ENCODE peak calls at places on chromosomes 1 and 21, in eight cellular contexts. One of them, this sample, is unnamed.

GRCh38 chr1:6461237-6461530 is 4.8 kb downstream of the TNFRSF25 start:
- DNase-seq in choroid plexus epithelial cell: no peak
- DNase-seq in RWPE1: no peak
- DNase-seq in kidney epithelial cell: no peak
- DNase-seq in mucosa of descending colon: peak
- DNase-seq in endothelial cell: no peak
- DNase-seq in uterus: no peak
- DNase-seq in PC-3: no peak
- DNase-seq in this sample: no peak

GRCh38 chr1:74113333-74113732 is 84.6 kb downstream of the LRRIQ3 start:
- DNase-seq in mucosa of descending colon: no peak
- DNase-seq in RWPE1: no peak
- DNase-seq in uterus: no peak
- DNase-seq in endothelial cell: no peak
- DNase-seq in PC-3: no peak
- DNase-seq in choroid plexus epithelial cell: no peak
- DNase-seq in kidney epithelial cell: no peak
- DNase-seq in this sample: no peak

GRCh38 chr1:70486676-70487470 is 75.8 kb downstream of the CTH start:
- DNase-seq in kidney epithelial cell: peak
- DNase-seq in uterus: peak
- DNase-seq in choroid plexus epithelial cell: peak
- DNase-seq in PC-3: peak
- DNase-seq in RWPE1: peak
- DNase-seq in endothelial cell: no peak
- DNase-seq in mucosa of descending colon: no peak
- DNase-seq in this sample: no peak

GRCh38 chr1:244160455-244161020 is 109.5 kb downstream of the ZBTB18 start:
- DNase-seq in mucosa of descending colon: no peak
- DNase-seq in uterus: no peak
- DNase-seq in kidney epithelial cell: no peak
- DNase-seq in choroid plexus epithelial cell: no peak
- DNase-seq in PC-3: no peak
- DNase-seq in RWPE1: no peak
- DNase-seq in endothelial cell: no peak
- DNase-seq in this sample: no peak

GRCh38 chr1:187038789-187039188 is 210.0 kb downstream of the PLA2G4A start:
- DNase-seq in mucosa of descending colon: no peak
- DNase-seq in choroid plexus epithelial cell: peak
- DNase-seq in kidney epithelial cell: peak
- DNase-seq in PC-3: peak
- DNase-seq in uterus: no peak
- DNase-seq in endothelial cell: no peak
- DNase-seq in RWPE1: peak
- DNase-seq in this sample: no peak

GRCh38 chr1:210252621-210253041 is 20.0 kb downstream of the SERTAD4 start:
- DNase-seq in endothelial cell: peak
- DNase-seq in PC-3: no peak
- DNase-seq in RWPE1: no peak
- DNase-seq in mucosa of descending colon: peak
- DNase-seq in uterus: no peak
- DNase-seq in kidney epithelial cell: no peak
- DNase-seq in choroid plexus epithelial cell: no peak
- DNase-seq in this sample: no peak

GRCh38 chr21:45296638-45297037 is 8.9 kb upstream of the POFUT2 start:
- DNase-seq in kidney epithelial cell: no peak
- DNase-seq in PC-3: no peak
- DNase-seq in endothelial cell: no peak
- DNase-seq in RWPE1: no peak
- DNase-seq in mucosa of descending colon: no peak
- DNase-seq in choroid plexus epithelial cell: no peak
- DNase-seq in uterus: peak
- DNase-seq in this sample: peak

GRCh38 chr1:66246371-66247262 is 287.3 kb upstream of the SGIP1 start:
- DNase-seq in uterus: no peak
- DNase-seq in choroid plexus epithelial cell: no peak
- DNase-seq in endothelial cell: no peak
- DNase-seq in mucosa of descending colon: no peak
- DNase-seq in RWPE1: no peak
- DNase-seq in kidney epithelial cell: no peak
- DNase-seq in PC-3: no peak
- DNase-seq in this sample: no peak

GRCh38 chr1:19372136-19372514 is 60.0 kb downstream of the SLC66A1 start:
- DNase-seq in kidney epithelial cell: no peak
- DNase-seq in uterus: no peak
- DNase-seq in RWPE1: no peak
- DNase-seq in PC-3: no peak
- DNase-seq in mucosa of descending colon: no peak
- DNase-seq in endothelial cell: no peak
- DNase-seq in choroid plexus epithelial cell: no peak
- DNase-seq in this sample: no peak

GRCh38 chr1:198771562-198772153 is 132.8 kb downstream of the PTPRC start:
- DNase-seq in mucosa of descending colon: no peak
- DNase-seq in endothelial cell: peak
- DNase-seq in uterus: no peak
- DNase-seq in choroid plexus epithelial cell: peak
- DNase-seq in RWPE1: peak
- DNase-seq in PC-3: peak
- DNase-seq in kidney epithelial cell: no peak
- DNase-seq in this sample: no peak
- TF ChIP-seq CTCF in mucosa of descending colon: no peak
- TF ChIP-seq CTCF in endothelial cell: peak
- TF ChIP-seq CTCF in uterus: no peak
- TF ChIP-seq CTCF in choroid plexus epithelial cell: peak
- TF ChIP-seq CTCF in RWPE1: peak
- TF ChIP-seq CTCF in PC-3: peak
- TF ChIP-seq CTCF in kidney epithelial cell: peak
- TF ChIP-seq CTCF in this sample: peak

DNA sequence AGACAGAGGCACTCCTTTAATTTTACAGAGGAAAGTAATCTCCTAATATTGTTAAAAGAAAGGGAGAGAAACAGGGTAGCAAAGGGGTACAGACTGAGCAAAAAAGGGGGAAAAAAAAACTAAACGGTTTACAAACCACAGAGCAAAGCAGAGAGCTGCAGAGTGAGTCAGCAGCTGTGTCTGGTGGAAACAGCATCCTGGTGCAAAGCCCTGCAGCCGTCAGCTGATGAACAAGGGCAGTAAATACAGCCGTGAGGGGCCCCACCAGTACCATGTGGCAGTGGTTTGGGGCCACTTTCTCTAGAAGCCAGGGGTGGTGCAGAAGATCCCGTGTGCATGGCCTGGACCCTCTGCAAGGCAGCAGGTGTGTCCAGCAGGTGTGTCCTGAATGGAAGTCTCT is 111.3 kb downstream of the ERG start:
- DNase-seq in RWPE1: no peak
- DNase-seq in mucosa of descending colon: no peak
- DNase-seq in kidney epithelial cell: peak
- DNase-seq in uterus: no peak
- DNase-seq in choroid plexus epithelial cell: peak
- DNase-seq in PC-3: no peak
- DNase-seq in endothelial cell: no peak
- DNase-seq in this sample: no peak
- TF ChIP-seq CTCF in RWPE1: no peak
- TF ChIP-seq CTCF in mucosa of descending colon: no peak
- TF ChIP-seq CTCF in kidney epithelial cell: no peak
- TF ChIP-seq CTCF in uterus: no peak
- TF ChIP-seq CTCF in choroid plexus epithelial cell: no peak
- TF ChIP-seq CTCF in PC-3: no peak
- TF ChIP-seq CTCF in endothelial cell: no peak
- TF ChIP-seq CTCF in this sample: no peak

DNA sequence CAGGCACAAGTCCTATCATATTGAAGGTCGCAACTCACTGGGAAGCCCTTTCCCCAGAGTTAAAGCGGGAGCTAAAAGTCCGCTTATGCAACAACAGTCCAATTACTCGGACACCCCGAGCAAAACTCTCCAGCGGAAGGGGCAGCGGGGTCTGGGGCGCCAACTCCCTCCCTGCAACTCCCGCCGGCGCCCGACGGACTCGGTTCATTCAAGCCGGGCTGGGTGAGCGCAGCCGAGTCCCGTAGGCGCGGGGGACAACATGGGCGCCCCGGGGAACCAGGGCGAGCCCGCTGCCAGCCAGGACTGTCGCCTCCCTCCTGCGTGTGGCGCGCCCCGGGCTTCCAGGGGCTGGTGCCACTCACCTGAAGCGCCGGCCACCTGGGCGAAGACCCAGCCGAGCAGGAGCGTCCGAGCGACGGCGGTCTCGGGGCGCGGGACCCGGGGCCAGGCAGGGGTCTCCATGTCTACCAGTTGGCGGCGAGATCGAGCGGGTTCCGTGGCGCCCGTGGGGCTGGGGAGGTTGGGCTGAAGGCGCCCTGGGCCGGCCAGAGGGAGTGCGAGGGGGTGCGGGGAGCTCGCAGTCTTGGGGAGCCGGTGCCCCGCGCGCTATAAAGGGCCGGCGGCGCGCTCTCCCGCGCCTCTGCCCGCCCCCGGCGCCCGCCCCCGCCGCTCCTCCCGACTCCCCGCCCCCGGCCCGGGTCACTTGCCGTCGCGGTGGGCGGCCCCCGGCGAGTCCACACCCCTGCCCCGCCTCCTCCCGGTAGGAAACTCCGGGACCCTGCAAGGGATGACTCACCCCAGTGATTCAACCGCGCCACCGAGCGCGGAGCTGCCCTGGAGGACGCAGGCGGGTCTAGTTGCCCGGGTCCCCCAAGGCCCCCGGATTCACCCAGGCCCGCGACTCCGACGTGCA is at the start of gene F3:
- DNase-seq in kidney epithelial cell: peak
- DNase-seq in choroid plexus epithelial cell: peak
- DNase-seq in endothelial cell: peak
- DNase-seq in uterus: peak
- DNase-seq in mucosa of descending colon: peak
- DNase-seq in RWPE1: peak
- DNase-seq in PC-3: peak
- DNase-seq in this sample: peak
- TF ChIP-seq CTCF in kidney epithelial cell: peak
- TF ChIP-seq CTCF in choroid plexus epithelial cell: peak
- TF ChIP-seq CTCF in endothelial cell: no peak
- TF ChIP-seq CTCF in uterus: peak
- TF ChIP-seq CTCF in mucosa of descending colon: no peak
- TF ChIP-seq CTCF in RWPE1: no peak
- TF ChIP-seq CTCF in PC-3: peak
- TF ChIP-seq CTCF in this sample: peak

DNA sequence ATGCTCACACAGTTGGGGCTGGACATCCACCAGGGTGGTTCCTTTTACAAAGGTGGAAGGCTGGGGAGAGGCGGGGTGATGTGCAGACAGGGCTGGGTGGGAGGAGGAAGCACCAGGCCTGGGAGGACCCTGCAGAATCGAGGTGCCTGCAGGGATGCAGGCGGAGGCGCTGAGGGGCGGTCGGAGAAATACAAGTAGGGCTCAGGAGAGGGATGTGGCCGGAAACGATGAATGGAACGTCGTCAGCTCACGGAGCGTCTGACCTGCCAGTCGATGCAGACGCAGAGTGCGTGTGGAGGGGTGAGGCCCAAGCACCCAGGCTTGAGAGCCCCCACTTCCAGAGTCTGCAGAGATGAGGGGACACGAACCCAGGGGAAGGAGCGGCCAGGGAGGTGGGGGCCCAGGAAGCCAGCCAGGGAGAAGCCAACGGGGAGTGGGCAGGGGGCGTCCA is 63.4 kb downstream of the TRIM11 start:
- DNase-seq in uterus: peak
- DNase-seq in RWPE1: no peak
- DNase-seq in PC-3: no peak
- DNase-seq in endothelial cell: no peak
- DNase-seq in kidney epithelial cell: no peak
- DNase-seq in mucosa of descending colon: no peak
- DNase-seq in choroid plexus epithelial cell: no peak
- DNase-seq in this sample: no peak
- TF ChIP-seq CTCF in uterus: no peak
- TF ChIP-seq CTCF in RWPE1: no peak
- TF ChIP-seq CTCF in PC-3: no peak
- TF ChIP-seq CTCF in endothelial cell: no peak
- TF ChIP-seq CTCF in kidney epithelial cell: no peak
- TF ChIP-seq CTCF in mucosa of descending colon: no peak
- TF ChIP-seq CTCF in choroid plexus epithelial cell: no peak
- TF ChIP-seq CTCF in this sample: no peak

GRCh38 chr1:30684881-30685795 is 38.2 kb downstream of the MATN1 start:
- DNase-seq in kidney epithelial cell: no peak
- DNase-seq in PC-3: peak
- DNase-seq in mucosa of descending colon: peak
- DNase-seq in endothelial cell: peak
- DNase-seq in RWPE1: peak
- DNase-seq in uterus: peak
- DNase-seq in choroid plexus epithelial cell: no peak
- DNase-seq in this sample: peak
- TF ChIP-seq CTCF in kidney epithelial cell: no peak
- TF ChIP-seq CTCF in PC-3: no peak
- TF ChIP-seq CTCF in mucosa of descending colon: no peak
- TF ChIP-seq CTCF in endothelial cell: no peak
- TF ChIP-seq CTCF in RWPE1: no peak
- TF ChIP-seq CTCF in uterus: no peak
- TF ChIP-seq CTCF in choroid plexus epithelial cell: no peak
- TF ChIP-seq CTCF in this sample: peak

This sample was measured in chondrocyte.